ENCODE peak calls at places on chromosomes 16 and 17, in seven cellular contexts. T is PC-9, X is HCT116, N is fibroblast of lung, H is A549, E is Karpas-422, A is GM23338. V is an unnamed sample.

GRCh38 chr16:23865853-23866252 is 30.1 kb downstream of the PRKCB start:
- DNase-seq in T (no peak), X (no peak), N (no peak), H (no peak), E (no peak), A (peak), V (no peak)

GRCh38 chr17:81221842-81222619 is 734 bp downstream of the CEP131 start:
- DNase-seq in T (no peak), X (no peak), N (no peak), H (no peak), E (no peak), A (no peak), V (peak)

GRCh38 chr16:27417047-27417671 is 15.2 kb downstream of the IL21R start:
- DNase-seq in T (no peak), X (no peak), N (no peak), H (no peak), E (no peak), A (no peak), V (no peak)

GRCh38 chr16:79848739-79849518 is 248.4 kb upstream of the MAF start:
- DNase-seq in T (no peak), X (no peak), N (no peak), H (no peak), E (no peak), A (no peak), V (no peak)

GRCh38 chr16:72400257-72401078 is 228.5 kb upstream of the PMFBP1 start:
- DNase-seq in T (peak), X (peak), N (peak), H (peak), E (peak), A (peak), V (peak)

GRCh38 chr17:50649042-50649908 is 14.6 kb downstream of the ABCC3 start:
- DNase-seq in T (peak), X (peak), N (peak), H (no peak), E (peak), A (no peak), V (no peak)

GRCh38 chr16:82061861-82062525 is 26.9 kb downstream of the HSD17B2 start:
- DNase-seq in T (no peak), X (peak), N (peak), H (peak), E (peak), A (peak), V (no peak)

GRCh38 chr16:88003736-88004135 is 52.5 kb downstream of the BANP start:
- DNase-seq in T (no peak), X (no peak), N (no peak), H (no peak), E (no peak), A (no peak), V (no peak)

GRCh38 chr17:64133546-64134215 is 3.7 kb upstream of the ERN1 start:
- DNase-seq in T (no peak), X (peak), N (peak), H (peak), E (peak), A (peak), V (peak)

GRCh38 chr16:46928811-46929210 is 44.6 kb downstream of the GPT2 start:
- DNase-seq in T (no peak), X (no peak), N (no peak), H (no peak), E (no peak), A (no peak), V (no peak)

GRCh38 chr16:56600398-56600999 is 7.9 kb upstream of the MT2A start:
- DNase-seq in T (peak), X (peak), N (peak), H (peak), E (peak), A (peak), V (peak)

GRCh38 chr16:4882633-4883285 is 35.5 kb downstream of the UBN1 start:
- DNase-seq in T (peak), X (peak), N (peak), H (no peak), E (no peak), A (no peak), V (peak)

GRCh38 chr17:80386341-80386740 is 28.6 kb upstream of the ENDOV start:
- DNase-seq in T (no peak), X (no peak), N (no peak), H (no peak), E (no peak), A (no peak), V (peak)

GRCh38 chr16:53908731-53909130 is 204.8 kb downstream of the FTO start:
- DNase-seq in T (no peak), X (no peak), N (peak), H (no peak), E (no peak), A (no peak), V (no peak)

GRCh38 chr16:67278773-67279295 is 498 bp upstream of the PLEKHG4 start:
- DNase-seq in T (no peak), X (no peak), N (no peak), H (peak), E (no peak), A (peak), V (peak)

GRCh38 chr16:14462811-14463210 is 167.2 kb downstream of the PARN start:
- DNase-seq in T (no peak), X (no peak), N (no peak), H (no peak), E (no peak), A (no peak), V (peak)

GRCh38 chr16:68402748-68403040 is 45.6 kb downstream of the SMPD3 start:
- DNase-seq in T (no peak), X (no peak), N (no peak), H (no peak), E (no peak), A (peak), V (no peak)

GRCh38 chr17:28902819-28903545 is at the start of gene DHRS13:
- DNase-seq in T (peak), X (peak), N (peak), H (peak), E (peak), A (peak), V (peak)

GRCh38 chr17:81392909-81393654 is 2.2 kb upstream of the BAHCC1 start:
- DNase-seq in T (no peak), X (no peak), N (peak), H (peak), E (no peak), A (peak), V (peak)

GRCh38 chr16:65710107-65710506 is 588.2 kb upstream of the CDH11 start:
- DNase-seq in T (no peak), X (no peak), N (no peak), H (no peak), E (no peak), A (no peak), V (no peak)

GRCh38 chr16:19817122-19817521 is 67.5 kb downstream of the GPRC5B start:
- DNase-seq in T (no peak), X (no peak), N (no peak), H (no peak), E (no peak), A (no peak), V (no peak)

GRCh38 chr16:72302352-72302751 is 130.4 kb upstream of the PMFBP1 start:
- DNase-seq in T (no peak), X (no peak), N (no peak), H (no peak), E (no peak), A (no peak), V (no peak)

GRCh38 chr16:82761236-82761635 is 134.5 kb downstream of the CDH13 start:
- DNase-seq in T (no peak), X (no peak), N (peak), H (no peak), E (no peak), A (no peak), V (peak)

GRCh38 chr16:4169415-4169814 is 53.2 kb upstream of the ADCY9 start:
- DNase-seq in T (no peak), X (no peak), N (no peak), H (no peak), E (no peak), A (no peak), V (no peak)

GRCh38 chr17:45342306-45342705 is 25.5 kb upstream of the MAP3K14 start:
- DNase-seq in T (no peak), X (no peak), N (no peak), H (no peak), E (no peak), A (no peak), V (no peak)

GRCh38 chr16:5466551-5466950 is 369.0 kb upstream of the EEF2KMT start:
- DNase-seq in T (no peak), X (no peak), N (no peak), H (no peak), E (no peak), A (peak), V (no peak)

GRCh38 chr17:6995500-6996255 is at the start of gene ALOX12:
- DNase-seq in T (no peak), X (no peak), N (no peak), H (no peak), E (no peak), A (peak), V (no peak)

GRCh38 chr16:69798466-69798865 is 36.3 kb downstream of the WWP2 start:
- DNase-seq in T (no peak), X (no peak), N (peak), H (no peak), E (no peak), A (peak), V (peak)

GRCh38 chr16:47634126-47634525 is 173.0 kb downstream of the PHKB start:
- DNase-seq in T (peak), X (no peak), N (no peak), H (no peak), E (no peak), A (no peak), V (no peak)

DNA sequence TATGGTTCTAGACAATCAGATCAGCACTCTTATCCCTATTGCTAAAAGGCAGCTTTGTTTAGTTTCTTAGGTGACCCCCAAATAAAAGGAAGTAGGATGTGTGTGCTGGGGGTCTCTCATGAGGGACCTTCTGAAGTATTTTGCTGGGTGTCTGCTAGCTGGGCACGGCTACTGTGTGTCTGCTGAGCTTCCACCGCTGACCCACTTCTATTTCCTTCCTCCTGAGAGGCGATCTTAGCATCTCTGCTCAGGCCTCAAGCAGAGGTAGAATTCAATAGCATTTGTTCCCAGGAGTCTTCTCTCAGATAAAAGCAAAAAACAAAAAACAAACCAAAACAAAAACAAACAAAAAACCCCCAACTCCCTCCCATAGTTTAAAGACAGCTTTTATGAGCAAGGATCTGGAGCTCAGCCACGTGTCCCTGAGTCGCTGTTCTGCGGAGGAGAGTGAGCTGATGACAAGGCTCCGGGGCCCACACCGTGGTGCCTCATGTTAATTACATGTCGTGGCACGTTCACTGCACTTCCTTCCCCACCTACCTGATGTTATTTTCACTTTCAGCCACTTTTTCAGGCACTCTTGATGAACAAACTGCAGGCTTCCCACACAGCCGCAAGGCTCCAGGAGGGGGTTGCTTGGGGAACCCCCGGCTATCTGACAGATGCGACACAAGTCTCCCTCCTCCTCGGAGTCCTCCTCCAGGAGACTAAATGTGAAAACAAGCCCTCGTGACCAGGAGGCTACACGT is 83.5 kb downstream of the MARCHF10 start:
- DNase-seq in T (no peak), X (no peak), N (no peak), H (no peak), E (peak), A (no peak), V (no peak)
- H3K27ac ChIP-seq in T (no peak), X (no peak), N (no peak), H (no peak), E (no peak), A (no peak), V (no peak)

DNA sequence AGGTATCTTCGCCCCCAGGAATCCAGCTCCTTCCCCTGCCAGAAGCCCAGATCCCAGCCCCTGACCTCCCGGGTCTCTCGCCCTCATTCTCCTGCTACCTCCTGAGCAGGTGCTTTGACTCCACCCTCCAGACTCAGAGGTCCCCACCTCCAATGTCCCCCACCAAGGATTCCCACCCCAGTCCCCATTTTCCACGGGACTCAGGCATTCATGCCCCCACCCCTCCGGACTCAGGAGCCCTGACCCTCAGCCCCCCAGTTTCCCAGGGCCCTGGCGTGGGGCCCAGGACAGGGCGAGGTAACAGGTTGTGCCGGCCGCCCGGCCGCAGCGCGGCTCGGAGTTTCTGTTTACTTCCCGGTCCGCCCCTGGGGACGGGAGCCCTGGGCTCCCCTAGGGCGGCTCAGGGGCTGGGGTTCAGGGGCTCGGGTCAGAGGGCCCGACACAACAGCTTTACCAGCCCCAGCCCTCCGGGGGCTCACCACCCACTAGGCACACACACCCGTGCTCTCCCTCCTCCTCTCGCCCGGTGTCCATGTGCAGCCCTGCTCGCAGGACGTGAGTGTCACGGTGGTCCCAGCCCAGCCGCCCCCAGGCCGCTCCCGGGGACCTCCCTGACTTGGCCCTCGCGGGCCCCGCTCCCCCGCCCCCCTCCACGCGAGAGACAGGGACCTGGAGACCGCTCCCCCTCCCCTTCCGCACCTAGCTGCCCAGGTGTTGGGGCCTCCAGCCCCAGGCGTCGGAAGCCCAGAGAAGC is 595 bp downstream of the BICDL2 start:
- DNase-seq in T (no peak), X (no peak), N (no peak), H (no peak), E (no peak), A (peak), V (no peak)
- H3K4me2 ChIP-seq in T (peak), X (peak), N (no peak), H (peak), E (no peak), A (peak), V (no peak)

DNA sequence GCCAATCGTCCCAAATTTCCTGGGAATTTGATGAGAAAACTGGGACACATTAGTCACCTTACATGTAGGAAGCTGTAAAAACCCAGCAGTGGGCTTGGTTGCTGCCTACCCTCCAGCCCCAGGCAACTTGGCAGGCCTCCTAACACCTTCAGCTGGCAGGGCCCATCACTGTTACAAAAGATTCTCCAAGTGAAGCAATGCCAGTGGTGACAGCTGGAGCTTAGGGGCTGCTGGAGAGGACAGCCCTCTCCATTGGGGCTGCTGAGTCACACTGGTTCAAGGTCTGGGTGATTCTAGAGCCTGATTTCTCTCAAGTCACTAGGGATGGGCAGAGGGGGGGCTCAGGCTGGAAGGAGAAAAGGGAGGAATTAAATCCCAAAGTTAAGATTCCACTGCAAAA is 180.6 kb downstream of the COPRS start:
- DNase-seq in T (peak), X (no peak), N (peak), H (no peak), E (no peak), A (no peak), V (no peak)
- H3K27ac ChIP-seq in T (no peak), X (no peak), N (no peak), H (no peak), E (no peak), A (no peak), V (no peak)

GRCh38 chr16:85983064-85983463 is 84.1 kb downstream of the IRF8 start:
- DNase-seq in T (no peak), X (no peak), N (no peak), H (no peak), E (no peak), A (no peak), V (no peak)

GRCh38 chr16:85982563-85982939 is 83.6 kb downstream of the IRF8 start:
- DNase-seq in T (no peak), X (no peak), N (no peak), H (no peak), E (no peak), A (no peak), V (peak)

GRCh38 chr16:85983606-85984005 is 84.6 kb downstream of the IRF8 start:
- DNase-seq in T (no peak), X (no peak), N (no peak), H (no peak), E (no peak), A (no peak), V (peak)

GRCh38 chr16:85980686-85981085 is 81.7 kb downstream of the IRF8 start:
- DNase-seq in T (no peak), X (no peak), N (no peak), H (no peak), E (no peak), A (no peak), V (peak)

GRCh38 chr16:85981826-85982562 is 83.0 kb downstream of the IRF8 start:
- DNase-seq in T (no peak), X (no peak), N (no peak), H (no peak), E (no peak), A (no peak), V (peak)
- H3K4me2 ChIP-seq in T (no peak), X (no peak), N (no peak), H (no peak), E (no peak), A (no peak), V (no peak)

GRCh38 chr17:39652635-39653315 is 12.4 kb upstream of the TCAP start:
- DNase-seq in T (no peak), X (no peak), N (no peak), H (no peak), E (no peak), A (peak), V (no peak)
- H3K27ac ChIP-seq in T (no peak), X (no peak), N (no peak), H (no peak), E (no peak), A (peak), V (no peak)

V was measured in osteoblast.